ENCODE peak calls at places on chromosomes 7 and 10, in seven cellular contexts. One of them, this sample, is unnamed.

GRCh38 chr7:45703373-45703821 is 129.2 kb downstream of the ADCY1 start:
- DNase-seq in GM23248: no peak
- DNase-seq in GM12878: no peak
- DNase-seq in mammary epithelial cell: no peak
- DNase-seq in MM.1S: no peak
- DNase-seq in SK-N-SH: no peak
- DNase-seq in neuronal stem cell: no peak
- DNase-seq in this sample: no peak

GRCh38 chr10:50558368-50558767 is 65.4 kb downstream of the SGMS1 start:
- DNase-seq in GM23248: no peak
- DNase-seq in GM12878: no peak
- DNase-seq in mammary epithelial cell: no peak
- DNase-seq in MM.1S: no peak
- DNase-seq in SK-N-SH: no peak
- DNase-seq in neuronal stem cell: no peak
- DNase-seq in this sample: no peak

GRCh38 chr10:79293841-79294705 is 53.2 kb upstream of the PPIF start:
- DNase-seq in GM23248: peak
- DNase-seq in GM12878: no peak
- DNase-seq in mammary epithelial cell: peak
- DNase-seq in MM.1S: no peak
- DNase-seq in SK-N-SH: no peak
- DNase-seq in neuronal stem cell: no peak
- DNase-seq in this sample: peak

GRCh38 chr7:82050134-82050533 is 280.3 kb upstream of the HGF start:
- DNase-seq in GM23248: peak
- DNase-seq in GM12878: no peak
- DNase-seq in mammary epithelial cell: peak
- DNase-seq in MM.1S: no peak
- DNase-seq in SK-N-SH: no peak
- DNase-seq in neuronal stem cell: no peak
- DNase-seq in this sample: peak

GRCh38 chr10:130351466-130352290 is 215.5 kb downstream of the GLRX3 start:
- DNase-seq in GM23248: no peak
- DNase-seq in GM12878: no peak
- DNase-seq in mammary epithelial cell: no peak
- DNase-seq in MM.1S: no peak
- DNase-seq in SK-N-SH: no peak
- DNase-seq in neuronal stem cell: no peak
- DNase-seq in this sample: no peak

GRCh38 chr7:132030883-132031282 is 474.5 kb upstream of the PODXL start:
- DNase-seq in GM23248: no peak
- DNase-seq in GM12878: no peak
- DNase-seq in mammary epithelial cell: peak
- DNase-seq in MM.1S: no peak
- DNase-seq in SK-N-SH: no peak
- DNase-seq in neuronal stem cell: no peak
- DNase-seq in this sample: no peak

GRCh38 chr10:3549118-3549517 is 235.9 kb downstream of the KLF6 start:
- DNase-seq in GM23248: no peak
- DNase-seq in GM12878: no peak
- DNase-seq in mammary epithelial cell: no peak
- DNase-seq in MM.1S: no peak
- DNase-seq in SK-N-SH: no peak
- DNase-seq in neuronal stem cell: no peak
- DNase-seq in this sample: no peak

GRCh38 chr7:149188213-149188612 is 7.1 kb upstream of the ZNF282 start:
- DNase-seq in GM23248: no peak
- DNase-seq in GM12878: no peak
- DNase-seq in mammary epithelial cell: no peak
- DNase-seq in MM.1S: no peak
- DNase-seq in SK-N-SH: peak
- DNase-seq in neuronal stem cell: no peak
- DNase-seq in this sample: no peak

GRCh38 chr7:139620676-139621344 is 97.3 kb downstream of the CLEC2L start:
- DNase-seq in GM23248: peak
- DNase-seq in GM12878: no peak
- DNase-seq in mammary epithelial cell: peak
- DNase-seq in MM.1S: peak
- DNase-seq in SK-N-SH: peak
- DNase-seq in neuronal stem cell: no peak
- DNase-seq in this sample: peak

GRCh38 chr10:46265981-46266505 is 20.8 kb upstream of the ANTXRL start:
- DNase-seq in GM23248: no peak
- DNase-seq in GM12878: no peak
- DNase-seq in mammary epithelial cell: no peak
- DNase-seq in MM.1S: no peak
- DNase-seq in SK-N-SH: no peak
- DNase-seq in neuronal stem cell: no peak
- DNase-seq in this sample: no peak

GRCh38 chr7:24503511-24503910 is 69.7 kb upstream of the PALS2 start:
- DNase-seq in GM23248: no peak
- DNase-seq in GM12878: no peak
- DNase-seq in mammary epithelial cell: no peak
- DNase-seq in MM.1S: no peak
- DNase-seq in SK-N-SH: no peak
- DNase-seq in neuronal stem cell: no peak
- DNase-seq in this sample: no peak

GRCh38 chr7:93562106-93562505 is 12.4 kb downstream of the CALCR start:
- DNase-seq in GM23248: no peak
- DNase-seq in GM12878: no peak
- DNase-seq in mammary epithelial cell: peak
- DNase-seq in MM.1S: no peak
- DNase-seq in SK-N-SH: no peak
- DNase-seq in neuronal stem cell: no peak
- DNase-seq in this sample: no peak

GRCh38 chr7:93566876-93567275 is 7.6 kb downstream of the CALCR start:
- DNase-seq in GM23248: peak
- DNase-seq in GM12878: no peak
- DNase-seq in mammary epithelial cell: no peak
- DNase-seq in MM.1S: no peak
- DNase-seq in SK-N-SH: no peak
- DNase-seq in neuronal stem cell: no peak
- DNase-seq in this sample: no peak

GRCh38 chr7:93559624-93560491 is 14.7 kb downstream of the CALCR start:
- DNase-seq in GM23248: no peak
- DNase-seq in GM12878: no peak
- DNase-seq in mammary epithelial cell: no peak
- DNase-seq in MM.1S: no peak
- DNase-seq in SK-N-SH: no peak
- DNase-seq in neuronal stem cell: no peak
- DNase-seq in this sample: no peak

GRCh38 chr7:93558705-93559614 is 15.6 kb downstream of the CALCR start:
- DNase-seq in GM23248: peak
- DNase-seq in GM12878: no peak
- DNase-seq in mammary epithelial cell: peak
- DNase-seq in MM.1S: no peak
- DNase-seq in SK-N-SH: no peak
- DNase-seq in neuronal stem cell: no peak
- DNase-seq in this sample: no peak

GRCh38 chr7:93563584-93563983 is 10.9 kb downstream of the CALCR start:
- DNase-seq in GM23248: no peak
- DNase-seq in GM12878: no peak
- DNase-seq in mammary epithelial cell: no peak
- DNase-seq in MM.1S: no peak
- DNase-seq in SK-N-SH: no peak
- DNase-seq in neuronal stem cell: no peak
- DNase-seq in this sample: no peak
- H3K4me2 ChIP-seq in GM23248: no peak
- H3K4me2 ChIP-seq in GM12878: no peak
- H3K4me2 ChIP-seq in mammary epithelial cell: no peak
- H3K4me2 ChIP-seq in MM.1S: no peak
- H3K4me2 ChIP-seq in SK-N-SH: no peak
- H3K4me2 ChIP-seq in neuronal stem cell: no peak
- H3K4me2 ChIP-seq in this sample: no peak

GRCh38 chr7:30445770-30446169 is 32.8 kb downstream of the NOD1 start:
- DNase-seq in GM23248: peak
- DNase-seq in GM12878: peak
- DNase-seq in mammary epithelial cell: no peak
- DNase-seq in MM.1S: peak
- DNase-seq in SK-N-SH: no peak
- DNase-seq in neuronal stem cell: no peak
- DNase-seq in this sample: no peak

GRCh38 chr7:30448461-30449189 is 30.0 kb downstream of the NOD1 start:
- DNase-seq in GM23248: no peak
- DNase-seq in GM12878: no peak
- DNase-seq in mammary epithelial cell: no peak
- DNase-seq in MM.1S: no peak
- DNase-seq in SK-N-SH: peak
- DNase-seq in neuronal stem cell: no peak
- DNase-seq in this sample: no peak

GRCh38 chr7:30450123-30450982 is 28.2 kb downstream of the NOD1 start:
- DNase-seq in GM23248: no peak
- DNase-seq in GM12878: no peak
- DNase-seq in mammary epithelial cell: no peak
- DNase-seq in MM.1S: no peak
- DNase-seq in SK-N-SH: no peak
- DNase-seq in neuronal stem cell: no peak
- DNase-seq in this sample: no peak

GRCh38 chr7:30447466-30447865 is 31.1 kb downstream of the NOD1 start:
- DNase-seq in GM23248: no peak
- DNase-seq in GM12878: no peak
- DNase-seq in mammary epithelial cell: no peak
- DNase-seq in MM.1S: no peak
- DNase-seq in SK-N-SH: no peak
- DNase-seq in neuronal stem cell: no peak
- DNase-seq in this sample: no peak

GRCh38 chr7:30446266-30446665 is 32.3 kb downstream of the NOD1 start:
- DNase-seq in GM23248: no peak
- DNase-seq in GM12878: no peak
- DNase-seq in mammary epithelial cell: no peak
- DNase-seq in MM.1S: no peak
- DNase-seq in SK-N-SH: no peak
- DNase-seq in neuronal stem cell: no peak
- DNase-seq in this sample: no peak
- H3K9ac ChIP-seq in GM23248: no peak
- H3K9ac ChIP-seq in GM12878: no peak
- H3K9ac ChIP-seq in mammary epithelial cell: no peak
- H3K9ac ChIP-seq in MM.1S: no peak
- H3K9ac ChIP-seq in SK-N-SH: no peak
- H3K9ac ChIP-seq in neuronal stem cell: no peak
- H3K9ac ChIP-seq in this sample: no peak

GRCh38 chr7:130998993-130999602 is 265.1 kb upstream of the KLF14 start:
- DNase-seq in GM23248: no peak
- DNase-seq in GM12878: no peak
- DNase-seq in mammary epithelial cell: peak
- DNase-seq in MM.1S: no peak
- DNase-seq in SK-N-SH: no peak
- DNase-seq in neuronal stem cell: no peak
- DNase-seq in this sample: peak
- H2AFZ ChIP-seq in GM23248: no peak
- H2AFZ ChIP-seq in GM12878: no peak
- H2AFZ ChIP-seq in mammary epithelial cell: peak
- H2AFZ ChIP-seq in MM.1S: no peak
- H2AFZ ChIP-seq in SK-N-SH: no peak
- H2AFZ ChIP-seq in neuronal stem cell: no peak
- H2AFZ ChIP-seq in this sample: no peak

GRCh38 chr7:5349005-5349380 is 66.2 kb downstream of the SLC29A4 start:
- DNase-seq in GM23248: no peak
- DNase-seq in GM12878: no peak
- DNase-seq in mammary epithelial cell: no peak
- DNase-seq in MM.1S: no peak
- DNase-seq in SK-N-SH: peak
- DNase-seq in neuronal stem cell: no peak
- DNase-seq in this sample: no peak

GRCh38 chr7:5348134-5349004 is 65.6 kb downstream of the SLC29A4 start:
- DNase-seq in GM23248: no peak
- DNase-seq in GM12878: no peak
- DNase-seq in mammary epithelial cell: no peak
- DNase-seq in MM.1S: no peak
- DNase-seq in SK-N-SH: peak
- DNase-seq in neuronal stem cell: no peak
- DNase-seq in this sample: no peak

GRCh38 chr7:5350174-5350463 is 67.4 kb downstream of the SLC29A4 start:
- DNase-seq in GM23248: no peak
- DNase-seq in GM12878: no peak
- DNase-seq in mammary epithelial cell: no peak
- DNase-seq in MM.1S: no peak
- DNase-seq in SK-N-SH: no peak
- DNase-seq in neuronal stem cell: no peak
- DNase-seq in this sample: no peak

GRCh38 chr7:5350600-5351385 is 68.0 kb downstream of the SLC29A4 start:
- DNase-seq in GM23248: no peak
- DNase-seq in GM12878: no peak
- DNase-seq in mammary epithelial cell: no peak
- DNase-seq in MM.1S: no peak
- DNase-seq in SK-N-SH: no peak
- DNase-seq in neuronal stem cell: no peak
- DNase-seq in this sample: no peak

DNA sequence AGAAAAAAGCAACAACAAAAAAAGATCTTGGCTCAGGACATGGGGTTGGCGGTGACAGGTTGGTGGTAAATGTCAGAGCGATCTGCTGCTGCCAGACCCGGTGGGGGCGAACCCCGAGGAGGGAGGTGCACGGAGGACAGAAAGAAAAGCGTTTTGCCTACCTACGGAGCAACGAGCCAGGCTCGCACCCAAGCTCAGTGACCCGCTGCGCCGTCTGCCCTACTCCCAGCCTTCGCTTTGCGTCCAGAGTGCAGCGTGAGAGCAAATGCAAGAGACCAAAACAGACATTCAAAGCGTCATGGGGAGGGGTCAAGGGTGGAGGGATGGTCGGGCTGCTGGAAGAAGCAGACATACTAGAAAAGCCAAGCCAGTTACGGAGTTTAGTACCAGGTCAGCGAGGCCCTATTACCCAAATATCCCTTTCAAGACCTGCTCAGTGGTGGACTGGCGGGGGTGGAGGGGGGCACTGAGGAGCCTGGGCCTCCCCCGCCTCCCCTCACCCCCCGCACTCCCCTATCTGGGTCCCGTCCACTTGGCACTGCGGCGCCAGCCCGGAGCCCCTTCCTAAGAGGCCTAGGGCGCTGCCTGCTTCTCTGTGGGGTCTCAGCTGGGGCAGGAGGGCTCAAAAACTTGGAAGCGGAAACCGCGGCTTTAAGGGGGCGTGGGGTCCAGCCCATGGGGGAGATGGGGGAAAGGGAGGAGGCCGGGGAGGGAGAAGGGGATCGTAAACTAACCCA is 66.9 kb downstream of the SLC29A4 start:
- DNase-seq in GM23248: no peak
- DNase-seq in GM12878: no peak
- DNase-seq in mammary epithelial cell: no peak
- DNase-seq in MM.1S: no peak
- DNase-seq in SK-N-SH: peak
- DNase-seq in neuronal stem cell: no peak
- DNase-seq in this sample: no peak
- H3K4me2 ChIP-seq in GM23248: no peak
- H3K4me2 ChIP-seq in GM12878: no peak
- H3K4me2 ChIP-seq in mammary epithelial cell: no peak
- H3K4me2 ChIP-seq in MM.1S: no peak
- H3K4me2 ChIP-seq in SK-N-SH: no peak
- H3K4me2 ChIP-seq in neuronal stem cell: peak
- H3K4me2 ChIP-seq in this sample: no peak

GRCh38 chr7:25852995-25853713 is 298.8 kb upstream of the NFE2L3 start:
- DNase-seq in GM23248: peak
- DNase-seq in GM12878: no peak
- DNase-seq in mammary epithelial cell: no peak
- DNase-seq in MM.1S: no peak
- DNase-seq in SK-N-SH: no peak
- DNase-seq in neuronal stem cell: no peak
- DNase-seq in this sample: no peak
- H3K9ac ChIP-seq in GM23248: peak
- H3K9ac ChIP-seq in GM12878: no peak
- H3K9ac ChIP-seq in mammary epithelial cell: no peak
- H3K9ac ChIP-seq in MM.1S: no peak
- H3K9ac ChIP-seq in SK-N-SH: no peak
- H3K9ac ChIP-seq in neuronal stem cell: peak
- H3K9ac ChIP-seq in this sample: no peak

GRCh38 chr7:150332852-150333635 is 8.4 kb downstream of the RARRES2 start:
- DNase-seq in GM23248: no peak
- DNase-seq in GM12878: no peak
- DNase-seq in mammary epithelial cell: no peak
- DNase-seq in MM.1S: no peak
- DNase-seq in SK-N-SH: no peak
- DNase-seq in neuronal stem cell: no peak
- DNase-seq in this sample: no peak
- H2AFZ ChIP-seq in GM23248: no peak
- H2AFZ ChIP-seq in GM12878: no peak
- H2AFZ ChIP-seq in mammary epithelial cell: no peak
- H2AFZ ChIP-seq in MM.1S: no peak
- H2AFZ ChIP-seq in SK-N-SH: no peak
- H2AFZ ChIP-seq in neuronal stem cell: no peak
- H2AFZ ChIP-seq in this sample: no peak

This sample was measured in keratinocyte.